ENCODE peak calls at places on chromosome X, in ten cellular contexts. I is transverse colon, U is sigmoid colon, Z is heart left ventricle, V is A549, B is vagina, M is stomach, X is K562, W is testis, O is esophagus squamous epithelium. E is an unnamed sample. For H3K4me1, the result is how much of the 10 kb centered on the place peaks cover.

GRCh38 chrX:2371026-2371778 is 129.6 kb downstream of the DHRSX start:
- DNase-seq in I (no peak), U (no peak), Z (no peak), V (no peak), B (no peak), M (no peak), X (peak), W (no peak), O (no peak), E (no peak)

GRCh38 chrX:122857734-122858133 is 326.3 kb upstream of the GRIA3 start:
- DNase-seq in I (no peak), U (no peak), Z (no peak), V (no peak), B (no peak), M (no peak), X (no peak), W (no peak), O (no peak), E (no peak)

GRCh38 chrX:18674417-18674787 is 2.5 kb upstream of the RS1 start:
- DNase-seq in I (peak), U (peak), Z (peak), V (no peak), B (no peak), M (peak), X (peak), W (peak), O (peak), E (peak)

GRCh38 chrX:30027636-30028035 is 187.7 kb upstream of the MAGEB2 start:
- DNase-seq in I (no peak), U (no peak), Z (no peak), V (no peak), B (no peak), M (no peak), X (no peak), W (no peak), O (no peak), E (no peak)

GRCh38 chrX:50707376-50707775 is 106.6 kb downstream of the SHROOM4 start:
- DNase-seq in I (peak), U (no peak), Z (no peak), V (no peak), B (no peak), M (no peak), X (no peak), W (no peak), O (no peak), E (no peak)

GRCh38 chrX:11724122-11725017 is 33.7 kb upstream of the MSL3 start:
- DNase-seq in I (no peak), U (no peak), Z (no peak), V (peak), B (no peak), M (no peak), X (peak), W (no peak), O (no peak), E (no peak)

GRCh38 chrX:79096339-79096638 is 48.2 kb upstream of the GPR174 start:
- DNase-seq in I (no peak), U (no peak), Z (no peak), V (no peak), B (no peak), M (no peak), X (no peak), W (no peak), O (no peak), E (no peak)

GRCh38 chrX:16589211-16589610 is 60.7 kb upstream of the S100G start:
- DNase-seq in I (no peak), U (no peak), Z (no peak), V (peak), B (no peak), M (no peak), X (no peak), W (no peak), O (no peak), E (no peak)

GRCh38 chrX:42948723-42949122 is 170.8 kb upstream of the PPP1R2C start:
- DNase-seq in I (no peak), U (no peak), Z (no peak), V (no peak), B (no peak), M (no peak), X (no peak), W (no peak), O (no peak), E (no peak)

GRCh38 chrX:51163730-51164129 is 168.9 kb upstream of the NUDT10 start:
- DNase-seq in I (no peak), U (no peak), Z (no peak), V (no peak), B (no peak), M (no peak), X (no peak), W (no peak), O (no peak), E (no peak)

GRCh38 chrX:70464051-70464450 is 19.4 kb downstream of the DLG3 start:
- DNase-seq in I (no peak), U (no peak), Z (no peak), V (no peak), B (no peak), M (no peak), X (no peak), W (no peak), O (no peak), E (no peak)

GRCh38 chrX:37905436-37906147 is 58.2 kb upstream of the DYNLT3 start:
- DNase-seq in I (no peak), U (no peak), Z (peak), V (peak), B (no peak), M (peak), X (no peak), W (no peak), O (no peak), E (peak)

GRCh38 chrX:45135616-45136015 is 65.1 kb downstream of the DIPK2B start:
- DNase-seq in I (no peak), U (no peak), Z (no peak), V (no peak), B (no peak), M (no peak), X (no peak), W (no peak), O (no peak), E (no peak)

GRCh38 chrX:17377047-17377692 is 2.2 kb downstream of the NHS start:
- DNase-seq in I (peak), U (peak), Z (peak), V (peak), B (no peak), M (peak), X (no peak), W (peak), O (no peak), E (peak)

GRCh38 chrX:43349363-43349762 is 306.7 kb upstream of the MAOA start:
- DNase-seq in I (peak), U (no peak), Z (no peak), V (peak), B (no peak), M (peak), X (peak), W (peak), O (no peak), E (no peak)

GRCh38 chrX:28787206-28787605 is 200.0 kb downstream of the IL1RAPL1 start:
- DNase-seq in I (no peak), U (no peak), Z (no peak), V (peak), B (no peak), M (no peak), X (no peak), W (no peak), O (no peak), E (no peak)

GRCh38 chrX:96311366-96311765 is 373.3 kb upstream of the DIAPH2 start:
- DNase-seq in I (no peak), U (no peak), Z (no peak), V (no peak), B (no peak), M (no peak), X (no peak), W (no peak), O (no peak), E (no peak)

DNA sequence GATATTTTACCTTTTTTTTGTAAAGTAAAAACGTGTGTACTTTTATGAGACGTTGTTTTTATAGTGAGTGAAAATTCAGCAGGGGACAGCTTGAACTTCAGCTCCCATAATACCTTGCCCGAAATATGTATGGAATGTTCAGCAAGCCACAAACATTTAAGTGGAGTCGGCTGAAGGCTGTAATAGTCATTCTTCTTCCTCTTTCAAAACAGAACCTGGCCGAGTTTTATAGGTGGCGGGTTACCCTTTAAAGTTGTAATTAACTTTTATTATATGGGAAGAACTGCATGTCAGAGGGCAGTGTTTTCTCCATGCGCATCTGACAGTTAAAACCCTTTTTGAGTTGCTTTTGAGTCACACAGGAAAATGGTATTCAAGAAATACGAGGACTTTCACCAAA is 50.7 kb downstream of the CLDN34 start:
- DNase-seq in I (no peak), U (peak), Z (no peak), V (peak), B (no peak), M (no peak), X (no peak), W (no peak), O (no peak), E (no peak)
- H3K4me3 ChIP-seq in I (no peak), U (peak), Z (peak), V (peak), B (no peak), M (no peak), X (no peak), W (no peak), O (no peak), E (no peak)

GRCh38 chrX:85003655-85004244 is at the start of gene APOOL:
- DNase-seq in I (peak), U (peak), Z (peak), V (peak), B (no peak), M (peak), X (peak), W (peak), O (peak), E (peak)
- TF ChIP-seq POLR2A in I (peak), U (no peak), Z (no peak), V (peak), B (no peak), M (no peak), X (peak), W (no peak), O (peak), E (no peak)

DNA sequence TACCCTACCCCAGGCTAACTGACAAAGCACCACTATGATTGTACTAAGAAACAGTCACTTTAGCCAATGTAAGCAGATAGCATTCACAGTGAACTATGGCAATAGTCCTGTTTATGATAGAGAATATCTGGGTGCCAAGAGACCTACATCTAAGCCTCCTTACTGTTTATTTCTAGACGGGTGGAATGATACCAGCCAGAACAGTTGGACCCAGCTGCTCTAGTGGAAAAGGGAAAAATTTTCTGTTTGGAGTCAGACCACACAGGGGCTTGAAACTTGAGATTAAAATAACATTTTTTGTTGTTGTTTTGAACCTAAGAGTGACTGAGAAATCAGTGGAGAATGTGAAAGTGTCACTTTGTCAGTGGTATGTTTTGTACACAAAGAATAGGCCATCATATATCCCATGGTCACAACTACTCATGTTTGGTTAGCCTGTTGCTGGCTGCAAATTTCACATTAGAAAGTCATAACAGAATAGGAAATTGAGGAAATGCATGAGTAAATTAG is 105.7 kb downstream of the AGTR2 start:
- DNase-seq in I (no peak), U (no peak), Z (no peak), V (no peak), B (no peak), M (no peak), X (no peak), W (no peak), O (no peak), E (no peak)
- H3K4me1 ChIP-seq in I (under half), U (under half), Z (under half), V (under half), B (under half), M (under half), X (under half), W (under half), O (under half), E (under half)

GRCh38 chrX:39688219-39688575 is 409.6 kb downstream of the BCOR start:
- DNase-seq in I (no peak), U (no peak), Z (no peak), V (no peak), B (no peak), M (no peak), X (no peak), W (no peak), O (no peak), E (no peak)
- H3K4me3 ChIP-seq in I (peak), U (peak), Z (peak), V (peak), B (peak), M (peak), X (no peak), W (peak), O (peak), E (peak)

DNA sequence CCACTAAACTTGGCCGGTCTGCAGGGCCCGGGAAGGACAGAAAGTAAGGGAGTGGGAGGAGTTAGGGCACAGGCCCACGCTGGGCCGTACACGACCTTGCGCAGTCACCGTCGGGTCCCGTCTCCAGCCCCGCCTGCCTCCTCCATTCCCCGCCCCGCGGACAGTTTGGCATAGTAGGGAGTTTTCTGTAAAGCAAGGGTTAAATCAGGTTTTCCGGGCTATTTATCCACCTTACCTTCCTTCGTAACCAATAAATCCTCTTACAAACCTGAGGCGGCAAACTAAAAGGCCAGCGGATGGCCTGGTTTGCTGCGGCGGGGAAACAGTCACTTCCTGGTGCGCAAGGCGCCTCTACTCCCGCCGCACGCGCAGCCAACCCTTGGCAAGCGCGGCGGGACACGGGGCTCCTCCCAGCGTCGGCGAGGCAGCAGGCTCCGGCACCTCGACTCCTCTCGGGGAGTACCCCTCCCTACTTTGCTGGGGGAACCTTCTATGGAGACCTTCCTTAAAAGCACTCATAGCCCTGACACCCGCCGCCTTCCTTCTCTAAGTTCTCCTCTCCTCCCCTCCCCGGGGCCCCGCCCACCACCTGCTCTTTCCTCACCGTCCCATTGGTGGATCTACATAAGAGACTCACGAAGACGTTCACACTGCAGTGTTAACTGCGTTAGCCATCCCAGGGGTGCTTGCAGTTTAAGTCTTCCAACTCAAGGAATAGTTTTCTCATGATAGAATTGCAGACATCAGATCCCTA is at the start of gene TRMT2B:
- DNase-seq in I (peak), U (peak), Z (peak), V (peak), B (peak), M (peak), X (peak), W (peak), O (peak), E (peak)
- TF ChIP-seq POLR2A in I (peak), U (no peak), Z (no peak), V (peak), B (no peak), M (no peak), X (peak), W (no peak), O (no peak), E (peak)

DNA sequence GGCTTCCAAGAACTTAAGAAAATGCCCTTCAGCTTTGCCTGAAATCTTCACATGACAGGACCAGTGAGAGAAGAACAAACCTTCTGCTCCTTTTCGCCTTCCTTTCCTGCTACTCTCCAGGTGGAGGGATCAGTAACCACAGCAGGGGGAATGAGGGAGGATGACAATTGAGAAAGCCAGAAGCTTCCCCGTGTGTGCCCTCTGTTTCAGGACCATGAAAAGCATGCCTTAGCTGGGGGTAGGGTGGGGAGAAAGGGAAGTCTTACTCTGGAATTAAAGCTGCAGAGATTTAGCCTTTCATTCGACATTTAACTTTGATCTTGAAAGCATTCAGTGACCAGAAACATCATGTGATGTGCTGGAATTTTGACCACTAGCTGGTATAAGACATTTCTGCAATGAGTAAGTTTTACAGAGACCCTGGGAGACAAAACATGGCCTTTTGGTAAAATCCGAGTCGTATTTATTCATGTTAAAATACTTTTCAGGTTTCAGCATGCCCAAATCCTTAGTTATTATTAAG is 10.6 kb upstream of the PUDP start:
- DNase-seq in I (no peak), U (no peak), Z (no peak), V (no peak), B (no peak), M (no peak), X (no peak), W (no peak), O (no peak), E (no peak)
- H3K4me1 ChIP-seq in I (under half), U (under half), Z (under half), V (under half), B (under half), M (under half), X (under half), W (under half), O (under half), E (under half)

GRCh38 chrX:13888284-13888683 is 71.4 kb upstream of the GPM6B start:
- DNase-seq in I (no peak), U (no peak), Z (no peak), V (no peak), B (no peak), M (no peak), X (no peak), W (no peak), O (no peak), E (no peak)
- H3K4me3 ChIP-seq in I (no peak), U (no peak), Z (no peak), V (no peak), B (no peak), M (no peak), X (no peak), W (no peak), O (no peak), E (no peak)

DNA sequence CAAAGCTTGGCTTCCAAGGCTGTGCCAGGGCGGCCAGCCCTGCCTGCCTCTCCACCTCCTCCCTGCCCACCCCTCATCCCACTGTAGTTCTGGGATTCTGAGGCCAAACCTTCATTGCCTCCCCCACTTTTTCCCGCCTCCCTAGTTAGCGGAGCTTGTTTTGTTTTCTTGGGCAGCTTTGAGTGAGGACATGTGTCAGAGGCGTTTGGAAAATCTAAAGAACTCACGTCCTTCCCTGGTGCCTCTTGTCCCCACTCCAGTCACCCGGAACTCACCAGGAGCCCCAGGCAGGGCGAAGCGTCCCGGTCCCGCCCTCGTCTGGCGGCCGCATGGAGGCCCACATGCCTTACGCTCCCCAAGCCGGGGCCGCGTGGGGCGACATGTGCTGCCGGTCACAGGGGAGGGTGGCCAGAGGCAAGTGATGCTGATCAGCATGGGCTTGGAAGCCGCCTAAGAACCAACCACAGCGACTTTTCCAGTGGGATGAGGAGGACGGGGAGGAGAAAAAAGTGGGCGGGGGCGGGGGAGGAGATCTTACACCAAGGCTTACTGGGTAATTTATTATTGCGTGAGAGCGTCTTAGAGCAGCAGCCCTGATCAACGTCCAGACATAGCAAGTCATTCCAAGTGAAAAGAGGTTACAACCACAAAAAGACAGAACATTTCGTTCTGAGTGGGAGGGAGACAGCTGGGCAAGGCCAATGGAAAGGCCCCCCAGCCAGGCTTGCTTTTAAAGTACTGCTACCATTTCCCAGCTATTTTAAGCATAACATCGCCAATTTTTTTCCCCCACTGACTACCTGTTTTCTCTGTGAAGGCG is 48.5 kb downstream of the PRPS1 start:
- DNase-seq in I (peak), U (peak), Z (peak), V (peak), B (peak), M (peak), X (peak), W (peak), O (peak), E (peak)
- TF ChIP-seq POLR2A in I (peak), U (peak), Z (no peak), V (peak), B (peak), M (no peak), X (peak), W (no peak), O (peak), E (peak)